ENCODE peak calls at places on chromosomes 6 and 20, in nine cellular contexts. One of them, this sample, is unnamed. For H3K4me1 and H3K27me3, the result is how much of the 10 kb centered on the place peaks cover.

GRCh38 chr6:140970485-140970884 is 1162.2 kb upstream of the GJE1 start:
- DNase-seq in right atrium auricular region: no peak
- DNase-seq in NT2/D1: no peak
- DNase-seq in PC-9: no peak
- DNase-seq in Peyer's patch: no peak
- DNase-seq in cardiac muscle cell: no peak
- DNase-seq in adipocyte: peak
- DNase-seq in heart left ventricle: no peak
- DNase-seq in PC-3: no peak
- DNase-seq in this sample: no peak

GRCh38 chr20:49418156-49418555 is 64.3 kb downstream of the KCNB1 start:
- DNase-seq in right atrium auricular region: no peak
- DNase-seq in NT2/D1: no peak
- DNase-seq in PC-9: no peak
- DNase-seq in Peyer's patch: no peak
- DNase-seq in cardiac muscle cell: no peak
- DNase-seq in adipocyte: no peak
- DNase-seq in heart left ventricle: no peak
- DNase-seq in PC-3: no peak
- DNase-seq in this sample: no peak

GRCh38 chr6:158595223-158595622 is 35.3 kb downstream of the TMEM181 start:
- DNase-seq in right atrium auricular region: no peak
- DNase-seq in NT2/D1: no peak
- DNase-seq in PC-9: no peak
- DNase-seq in Peyer's patch: no peak
- DNase-seq in cardiac muscle cell: no peak
- DNase-seq in adipocyte: no peak
- DNase-seq in heart left ventricle: no peak
- DNase-seq in PC-3: no peak
- DNase-seq in this sample: no peak

GRCh38 chr6:133631421-133631820 is 257.5 kb upstream of the TCF21 start:
- DNase-seq in right atrium auricular region: no peak
- DNase-seq in NT2/D1: no peak
- DNase-seq in PC-9: peak
- DNase-seq in Peyer's patch: no peak
- DNase-seq in cardiac muscle cell: no peak
- DNase-seq in adipocyte: peak
- DNase-seq in heart left ventricle: no peak
- DNase-seq in PC-3: peak
- DNase-seq in this sample: no peak

GRCh38 chr6:64874776-64875175 is 832.2 kb downstream of the EYS start:
- DNase-seq in right atrium auricular region: no peak
- DNase-seq in NT2/D1: no peak
- DNase-seq in PC-9: no peak
- DNase-seq in Peyer's patch: no peak
- DNase-seq in cardiac muscle cell: no peak
- DNase-seq in adipocyte: no peak
- DNase-seq in heart left ventricle: no peak
- DNase-seq in PC-3: peak
- DNase-seq in this sample: no peak

GRCh38 chr6:104711371-104711770 is 148.3 kb downstream of the HACE1 start:
- DNase-seq in right atrium auricular region: no peak
- DNase-seq in NT2/D1: no peak
- DNase-seq in PC-9: no peak
- DNase-seq in Peyer's patch: no peak
- DNase-seq in cardiac muscle cell: no peak
- DNase-seq in adipocyte: peak
- DNase-seq in heart left ventricle: no peak
- DNase-seq in PC-3: peak
- DNase-seq in this sample: no peak

GRCh38 chr6:37287519-37288157 is 29.7 kb upstream of the TMEM217 start:
- DNase-seq in right atrium auricular region: no peak
- DNase-seq in NT2/D1: no peak
- DNase-seq in PC-9: no peak
- DNase-seq in Peyer's patch: no peak
- DNase-seq in cardiac muscle cell: no peak
- DNase-seq in adipocyte: no peak
- DNase-seq in heart left ventricle: no peak
- DNase-seq in PC-3: no peak
- DNase-seq in this sample: no peak

GRCh38 chr6:37205189-37205996 is 35.4 kb downstream of the PIM1 start:
- DNase-seq in right atrium auricular region: no peak
- DNase-seq in NT2/D1: no peak
- DNase-seq in PC-9: no peak
- DNase-seq in Peyer's patch: no peak
- DNase-seq in cardiac muscle cell: no peak
- DNase-seq in adipocyte: no peak
- DNase-seq in heart left ventricle: no peak
- DNase-seq in PC-3: no peak
- DNase-seq in this sample: no peak

GRCh38 chr20:1833728-1834726 is 61.2 kb upstream of the SIRPA start:
- DNase-seq in right atrium auricular region: no peak
- DNase-seq in NT2/D1: no peak
- DNase-seq in PC-9: no peak
- DNase-seq in Peyer's patch: no peak
- DNase-seq in cardiac muscle cell: peak
- DNase-seq in adipocyte: no peak
- DNase-seq in heart left ventricle: no peak
- DNase-seq in PC-3: no peak
- DNase-seq in this sample: no peak

DNA sequence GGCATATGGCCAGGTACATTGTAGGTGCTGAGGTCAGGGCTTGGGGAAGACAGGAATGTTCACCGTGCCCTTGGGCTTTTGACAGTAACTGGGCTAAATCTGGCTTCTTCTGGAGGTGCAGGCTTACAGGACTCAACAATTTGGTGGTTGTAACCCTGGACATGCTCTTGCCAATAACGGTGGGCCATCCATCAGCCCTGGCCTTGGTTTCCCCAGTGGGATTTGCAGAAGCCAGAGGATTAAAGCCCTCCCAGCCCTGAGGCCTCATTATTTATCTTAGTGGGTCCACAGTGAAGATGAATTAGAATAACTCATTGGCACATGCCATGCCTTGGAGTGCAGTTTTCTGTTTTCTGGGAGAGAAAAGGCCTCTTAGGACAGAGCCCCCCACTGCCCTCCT is 44.0 kb downstream of the TOX2 start:
- DNase-seq in right atrium auricular region: no peak
- DNase-seq in NT2/D1: no peak
- DNase-seq in PC-9: no peak
- DNase-seq in Peyer's patch: no peak
- DNase-seq in cardiac muscle cell: no peak
- DNase-seq in adipocyte: no peak
- DNase-seq in heart left ventricle: no peak
- DNase-seq in PC-3: no peak
- DNase-seq in this sample: no peak
- H3K4me1 ChIP-seq in right atrium auricular region: under half
- H3K4me1 ChIP-seq in NT2/D1: under half
- H3K4me1 ChIP-seq in PC-9: half or more
- H3K4me1 ChIP-seq in Peyer's patch: under half
- H3K4me1 ChIP-seq in cardiac muscle cell: under half
- H3K4me1 ChIP-seq in adipocyte: under half
- H3K4me1 ChIP-seq in heart left ventricle: under half
- H3K4me1 ChIP-seq in PC-3: under half
- H3K4me1 ChIP-seq in this sample: half or more

DNA sequence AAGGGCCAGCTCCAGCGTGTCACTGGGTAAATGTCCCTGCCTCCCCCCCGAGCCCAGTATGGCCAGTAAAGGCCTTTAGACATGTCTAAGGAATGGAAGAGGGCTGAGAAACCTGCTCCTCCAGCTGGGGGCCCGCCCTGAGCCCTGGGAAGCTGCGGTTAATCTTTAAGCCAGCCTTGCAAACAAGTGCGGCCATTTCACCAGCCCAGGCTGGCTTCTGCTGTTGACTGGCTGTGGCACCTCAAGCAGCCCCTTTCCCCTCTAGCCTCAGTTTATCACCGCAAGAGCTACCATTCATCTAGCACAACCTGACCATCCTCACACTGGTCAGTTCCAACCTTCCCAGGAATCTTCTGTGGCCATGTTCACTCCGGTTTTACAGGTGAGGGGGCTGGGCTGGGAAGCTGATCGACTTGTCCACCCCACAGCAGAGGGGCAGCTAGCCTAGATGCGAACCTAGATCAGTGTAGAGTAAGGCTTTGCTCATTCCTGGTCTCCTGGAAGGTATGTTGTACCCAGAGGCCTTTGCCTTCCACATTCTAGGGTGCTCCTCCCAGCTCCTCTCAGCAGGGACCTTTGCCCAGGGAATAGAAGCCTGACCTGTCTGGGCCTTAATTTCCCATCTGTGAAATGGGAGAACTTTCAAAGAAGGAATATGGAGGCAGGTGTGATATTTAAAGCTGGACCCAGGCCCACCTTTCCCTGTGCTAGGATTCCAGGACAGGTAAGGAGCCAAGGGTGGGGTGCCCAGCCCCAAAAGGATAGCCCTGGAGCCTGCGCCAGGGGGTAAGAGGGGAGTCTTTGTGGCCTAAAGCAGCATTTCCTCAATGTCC is 1.2 kb upstream of the SRC start:
- DNase-seq in right atrium auricular region: no peak
- DNase-seq in NT2/D1: no peak
- DNase-seq in PC-9: peak
- DNase-seq in Peyer's patch: no peak
- DNase-seq in cardiac muscle cell: no peak
- DNase-seq in adipocyte: no peak
- DNase-seq in heart left ventricle: no peak
- DNase-seq in PC-3: peak
- DNase-seq in this sample: peak
- H3K4me3 ChIP-seq in right atrium auricular region: no peak
- H3K4me3 ChIP-seq in NT2/D1: no peak
- H3K4me3 ChIP-seq in PC-9: peak
- H3K4me3 ChIP-seq in Peyer's patch: peak
- H3K4me3 ChIP-seq in cardiac muscle cell: no peak
- H3K4me3 ChIP-seq in adipocyte: no peak
- H3K4me3 ChIP-seq in heart left ventricle: no peak
- H3K4me3 ChIP-seq in PC-3: peak
- H3K4me3 ChIP-seq in this sample: peak

GRCh38 chr20:61433816-61434215 is 181.8 kb downstream of the CDH4 start:
- DNase-seq in right atrium auricular region: no peak
- DNase-seq in NT2/D1: no peak
- DNase-seq in PC-9: no peak
- DNase-seq in Peyer's patch: no peak
- DNase-seq in cardiac muscle cell: no peak
- DNase-seq in adipocyte: no peak
- DNase-seq in heart left ventricle: no peak
- DNase-seq in PC-3: no peak
- DNase-seq in this sample: no peak

GRCh38 chr20:61434361-61434781 is 182.3 kb downstream of the CDH4 start:
- DNase-seq in right atrium auricular region: no peak
- DNase-seq in NT2/D1: no peak
- DNase-seq in PC-9: no peak
- DNase-seq in Peyer's patch: no peak
- DNase-seq in cardiac muscle cell: peak
- DNase-seq in adipocyte: no peak
- DNase-seq in heart left ventricle: no peak
- DNase-seq in PC-3: no peak
- DNase-seq in this sample: no peak

GRCh38 chr20:61426361-61426760 is 174.3 kb downstream of the CDH4 start:
- DNase-seq in right atrium auricular region: no peak
- DNase-seq in NT2/D1: no peak
- DNase-seq in PC-9: no peak
- DNase-seq in Peyer's patch: no peak
- DNase-seq in cardiac muscle cell: no peak
- DNase-seq in adipocyte: no peak
- DNase-seq in heart left ventricle: no peak
- DNase-seq in PC-3: no peak
- DNase-seq in this sample: no peak

GRCh38 chr20:61430228-61430624 is 178.2 kb downstream of the CDH4 start:
- DNase-seq in right atrium auricular region: no peak
- DNase-seq in NT2/D1: no peak
- DNase-seq in PC-9: no peak
- DNase-seq in Peyer's patch: no peak
- DNase-seq in cardiac muscle cell: no peak
- DNase-seq in adipocyte: no peak
- DNase-seq in heart left ventricle: no peak
- DNase-seq in PC-3: no peak
- DNase-seq in this sample: no peak

GRCh38 chr20:61429458-61430227 is 177.6 kb downstream of the CDH4 start:
- DNase-seq in right atrium auricular region: no peak
- DNase-seq in NT2/D1: no peak
- DNase-seq in PC-9: no peak
- DNase-seq in Peyer's patch: no peak
- DNase-seq in cardiac muscle cell: no peak
- DNase-seq in adipocyte: no peak
- DNase-seq in heart left ventricle: no peak
- DNase-seq in PC-3: no peak
- DNase-seq in this sample: no peak
- H3K27me3 ChIP-seq in right atrium auricular region: under half
- H3K27me3 ChIP-seq in NT2/D1: under half
- H3K27me3 ChIP-seq in PC-9: half or more
- H3K27me3 ChIP-seq in Peyer's patch: under half
- H3K27me3 ChIP-seq in cardiac muscle cell: under half
- H3K27me3 ChIP-seq in adipocyte: under half
- H3K27me3 ChIP-seq in heart left ventricle: under half
- H3K27me3 ChIP-seq in PC-3: under half
- H3K27me3 ChIP-seq in this sample: under half

GRCh38 chr20:3803289-3803688 is 7.2 kb downstream of the CDC25B start:
- DNase-seq in right atrium auricular region: no peak
- DNase-seq in NT2/D1: no peak
- DNase-seq in PC-9: no peak
- DNase-seq in Peyer's patch: no peak
- DNase-seq in cardiac muscle cell: no peak
- DNase-seq in adipocyte: no peak
- DNase-seq in heart left ventricle: no peak
- DNase-seq in PC-3: no peak
- DNase-seq in this sample: peak
- H3K4me1 ChIP-seq in right atrium auricular region: under half
- H3K4me1 ChIP-seq in NT2/D1: under half
- H3K4me1 ChIP-seq in PC-9: under half
- H3K4me1 ChIP-seq in Peyer's patch: under half
- H3K4me1 ChIP-seq in cardiac muscle cell: under half
- H3K4me1 ChIP-seq in adipocyte: under half
- H3K4me1 ChIP-seq in heart left ventricle: under half
- H3K4me1 ChIP-seq in PC-3: under half
- H3K4me1 ChIP-seq in this sample: half or more

This sample was measured in lower lobe of right lung.